ENCODE peak calls at places on chromosomes 5 and 9, in six cellular contexts. Q, H, A, K, Y and U are unnamed samples.

GRCh38 chr9:78122631-78123030 is 91.0 kb upstream of the GNAQ start:
- DNase-seq in A (peak; percentile 85), Y (no peak), H (no peak), Q (no peak), K (no peak), U (no peak)

GRCh38 chr9:4973246-4973645 is 11.8 kb upstream of the JAK2 start:
- DNase-seq in K (no peak), A (peak; percentile 29), Y (no peak), H (no peak), Q (no peak), U (no peak)

GRCh38 chr9:14302405-14302804 is 11.5 kb downstream of the NFIB start:
- DNase-seq in A (no peak), K (no peak), Y (no peak), H (no peak), Q (peak; percentile 7), U (no peak)

GRCh38 chr9:38054653-38055052 is 14.4 kb downstream of the SHB start:
- DNase-seq in Y (no peak), H (no peak), Q (no peak), K (no peak), A (no peak), U (no peak)

GRCh38 chr9:92975452-92975770 is 28.1 kb downstream of the FGD3 start:
- DNase-seq in Y (no peak), H (no peak), Q (no peak), K (no peak), A (no peak), U (no peak)

GRCh38 chr9:129482521-129483466 is 138.1 kb downstream of the C9orf50 start:
- DNase-seq in H (peak; percentile 94), A (peak; percentile 52), Y (peak; percentile 93), Q (peak; percentile 74), K (no peak), U (no peak)

GRCh38 chr5:10518352-10518751 is 45.5 kb upstream of the ANKRD33B start:
- DNase-seq in H (no peak), Q (no peak), A (no peak), Y (no peak), K (no peak), U (no peak)

GRCh38 chr9:99257723-99258364 is 35.8 kb downstream of the SEC61B start:
- DNase-seq in H (no peak), Q (no peak), K (no peak), A (no peak), Y (no peak), U (no peak)

GRCh38 chr9:137021979-137022619 is 5.9 kb downstream of the ABCA2 start:
- DNase-seq in Y (no peak), H (peak; percentile 68), A (peak; percentile 76), Q (peak; percentile 78), K (peak; percentile 92), U (peak; percentile 81)

GRCh38 chr5:122341087-122341486 is 29.1 kb downstream of the SNCAIP start:
- DNase-seq in K (no peak), Y (no peak), A (no peak), H (no peak), Q (no peak), U (no peak)

GRCh38 chr5:173858675-173859121 is 29.5 kb upstream of the CPEB4 start:
- DNase-seq in H (no peak), Q (no peak), Y (no peak), A (no peak), K (no peak), U (no peak)

GRCh38 chr9:21082671-21083070 is 4.9 kb upstream of the IFNB1 start:
- DNase-seq in H (no peak), K (no peak), Y (no peak), A (no peak), Q (no peak), U (no peak)

GRCh38 chr5:139574641-139575312 is 13.6 kb downstream of the UBE2D2 start:
- DNase-seq in K (no peak), Q (peak; percentile 60), A (peak; percentile 54), H (peak; percentile 29), Y (no peak), U (no peak)

GRCh38 chr9:133075925-133076324 is 14.1 kb downstream of the CEL start:
- DNase-seq in H (peak; percentile 76), Y (no peak), A (peak; percentile 38), Q (no peak), K (no peak), U (no peak)

GRCh38 chr5:1760656-1761452 is 38.8 kb downstream of the MRPL36 start:
- DNase-seq in Y (no peak), Q (no peak), H (no peak), K (no peak), A (no peak), U (no peak)

GRCh38 chr9:129575818-129576217 is 45.1 kb downstream of the C9orf50 start:
- DNase-seq in Q (no peak), H (no peak), A (no peak), Y (no peak), K (no peak), U (no peak)

GRCh38 chr5:170522211-170523128 is 18.6 kb downstream of the KCNIP1 start:
- DNase-seq in Q (no peak), H (peak; percentile 15), K (no peak), Y (no peak), A (peak; percentile 48), U (no peak)

GRCh38 chr5:59133801-59134261 is 551.0 kb downstream of the RAB3C start:
- DNase-seq in Y (no peak), A (no peak), H (peak; percentile 82), K (no peak), Q (no peak), U (no peak)

GRCh38 chr9:135939351-135940265 is 21.6 kb downstream of the UBAC1 start:
- DNase-seq in H (no peak), A (no peak), K (no peak), Q (no peak), Y (no peak), U (no peak)

GRCh38 chr9:72984150-72984947 is 31.5 kb upstream of the ALDH1A1 start:
- DNase-seq in A (no peak), H (no peak), K (no peak), Q (no peak), Y (no peak), U (no peak)
- H3K4me3 ChIP-seq in A (no peak overlapping the region), H (no peak overlapping the region), K (no peak overlapping the region), Q (no peak overlapping the region), Y (no peak overlapping the region), U (no peak overlapping the region)

GRCh38 chr5:42807722-42808447 is 3.8 kb downstream of the SELENOP start:
- DNase-seq in Y (no peak), A (no peak), K (no peak), H (no peak), Q (no peak), U (no peak)
- H3K4me3 ChIP-seq in Y (peak overlapping the region; percentile 67), A (no peak overlapping the region), K (no peak overlapping the region), H (no peak overlapping the region), Q (no peak overlapping the region), U (no peak overlapping the region)

DNA sequence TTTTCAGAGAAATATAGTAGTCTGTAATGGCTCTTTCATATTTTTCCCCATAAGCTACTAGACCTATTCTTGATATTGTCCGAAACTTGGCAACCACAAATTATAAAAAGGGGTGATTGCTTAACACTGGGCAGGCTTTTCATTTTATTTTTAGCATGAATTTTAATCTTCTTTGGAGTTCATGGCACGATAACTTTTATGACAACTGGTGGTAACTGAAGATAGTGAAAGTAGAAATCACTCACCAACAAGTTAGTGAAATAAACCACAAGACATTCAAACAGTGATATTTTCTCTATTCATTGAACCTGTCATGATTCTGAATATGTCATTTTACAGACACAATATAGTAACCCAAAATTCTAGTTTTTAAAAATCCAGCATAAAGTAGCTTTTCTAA is 213.9 kb downstream of the PRDM9 start:
- DNase-seq in A (no peak), Y (no peak), H (no peak), K (no peak), Q (no peak), U (no peak)
- H3K4me3 ChIP-seq in A (no peak overlapping the region), Y (no peak overlapping the region), H (no peak overlapping the region), K (no peak overlapping the region), Q (no peak overlapping the region), U (no peak overlapping the region)

DNA sequence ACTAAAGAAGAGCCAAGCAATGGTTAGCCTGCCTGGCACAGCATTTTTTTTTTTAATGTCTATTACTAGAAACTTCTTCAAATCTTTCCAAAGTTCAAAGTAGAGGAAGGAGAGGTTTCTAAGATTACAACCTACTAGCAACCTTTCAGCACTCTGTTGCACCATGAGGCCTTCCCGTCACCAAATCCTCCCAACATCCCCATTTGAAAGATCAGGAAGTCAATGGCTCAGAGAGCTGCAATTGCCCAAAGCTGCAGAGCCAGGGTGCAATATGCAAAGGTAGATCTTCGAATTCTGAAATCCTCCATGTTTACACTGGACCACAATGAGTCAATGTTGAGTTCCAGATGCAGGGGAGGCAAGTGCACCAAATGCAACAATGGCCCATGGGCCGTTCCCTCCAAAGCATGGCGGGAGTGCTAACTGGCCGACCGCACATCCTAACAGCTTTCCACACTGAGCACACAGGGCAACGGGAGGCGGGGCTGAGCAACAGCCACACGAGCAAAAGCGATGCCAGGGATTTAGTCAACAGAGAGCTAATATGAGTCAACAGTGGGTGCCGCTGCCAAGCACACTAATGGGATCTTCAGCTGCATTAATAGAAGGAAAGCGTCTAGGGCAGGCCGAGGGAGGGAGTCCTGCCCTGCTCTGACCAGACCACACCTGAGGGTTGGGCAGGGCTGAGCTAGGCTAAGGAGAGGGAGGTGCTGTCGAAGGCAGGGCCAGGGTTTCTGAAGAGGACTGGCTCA is 4.8 kb downstream of the EPB41L4B start:
- DNase-seq in H (no peak), Q (peak; percentile 14), A (peak; percentile 98), Y (peak; percentile 70), K (peak; percentile 92), U (no peak)
- H3K4me3 ChIP-seq in H (no peak overlapping the region), Q (no peak overlapping the region), A (no peak overlapping the region), Y (no peak overlapping the region), K (no peak overlapping the region), U (no peak overlapping the region)